ENCODE peak calls at places on chromosome 20, in six cellular contexts. Q is NB4, C is tibial nerve, T is HCT116, I is GM12892, U is lower leg skin. P is an unnamed sample.

GRCh38 chr20:21083825-21084325 is 22.3 kb downstream of the LINC00237 start:
- DNase-seq in Q (peak; percentile 63), C (no peak), T (no peak), I (no peak), U (no peak), P (no peak)

GRCh38 chr20:38321959-38322598 is 18.1 kb downstream of the BPI start:
- DNase-seq in Q (peak; percentile 80), C (no peak), T (peak; percentile 26), I (no peak), U (no peak), P (peak; percentile 42)

GRCh38 chr20:64077094-64077493 is 2.2 kb downstream of the RGS19 start:
- DNase-seq in Q (peak; percentile 94), C (no peak), T (no peak), I (peak; percentile 71), U (no peak), P (no peak)

GRCh38 chr20:62501801-62502495 is 26.2 kb upstream of the GATA5 start:
- DNase-seq in Q (peak; percentile 72), C (no peak), T (no peak), I (peak; percentile 58), U (no peak), P (peak; percentile 86)

GRCh38 chr20:33501000-33501399 is 11.1 kb downstream of the CBFA2T2 start:
- DNase-seq in Q (no peak), C (no peak), T (no peak), I (no peak), U (no peak), P (no peak)

GRCh38 chr20:53981130-53981529 is 89.3 kb downstream of the BCAS1 start:
- DNase-seq in Q (no peak), C (no peak), T (no peak), I (no peak), U (no peak), P (no peak)

GRCh38 chr20:10876558-10876957 is 202.8 kb upstream of the JAG1 start:
- DNase-seq in Q (no peak), C (no peak), T (no peak), I (no peak), U (no peak), P (no peak)

GRCh38 chr20:9319687-9320384 is 194.6 kb upstream of the LAMP5 start:
- DNase-seq in Q (no peak), C (no peak), T (no peak), I (no peak), U (no peak), P (no peak)

GRCh38 chr20:46200582-46201570 is 82.8 kb downstream of the CD40 start:
- DNase-seq in Q (no peak), C (no peak), T (no peak), I (no peak), U (no peak), P (no peak)

GRCh38 chr20:43925215-43925614 is 10.6 kb downstream of the TOX2 start:
- DNase-seq in Q (peak; percentile 78), C (no peak), T (no peak), I (no peak), U (no peak), P (no peak)

GRCh38 chr20:41005361-41005729 is 23.3 kb upstream of the TOP1 start:
- DNase-seq in Q (no peak), C (peak; percentile 77), T (peak; percentile 74), I (no peak), U (peak; percentile 94), P (no peak)

GRCh38 chr20:35008411-35009342 is 53.0 kb downstream of the MYH7B start:
- DNase-seq in Q (no peak), C (peak; percentile 14), T (no peak), I (no peak), U (peak; percentile 43), P (no peak)

GRCh38 chr20:40265872-40266533 is 423.0 kb downstream of the MAFB start:
- DNase-seq in Q (peak; percentile 69), C (no peak), T (no peak), I (no peak), U (no peak), P (peak; percentile 4)

GRCh38 chr20:50546729-50547314 is 36.6 kb downstream of the PTPN1 start:
- DNase-seq in Q (no peak), C (no peak), T (no peak), I (no peak), U (no peak), P (no peak)

GRCh38 chr20:64077876-64078551 is 1.3 kb downstream of the RGS19 start:
- DNase-seq in Q (peak; percentile 94), C (no peak), T (no peak), I (no peak), U (no peak), P (no peak)

GRCh38 chr20:37344506-37345338 is 1.2 kb upstream of the SRC start:
- DNase-seq in Q (no peak), C (no peak), T (no peak), I (peak; percentile 8), U (no peak), P (no peak)

GRCh38 chr20:36644713-36645109 is 1.3 kb downstream of the SLA2 start:
- DNase-seq in Q (no peak), C (no peak), T (no peak), I (no peak), U (no peak), P (no peak)

GRCh38 chr20:14685179-14685578 is 347.8 kb upstream of the FLRT3 start:
- DNase-seq in Q (no peak), C (no peak), T (no peak), I (no peak), U (no peak), P (no peak)

GRCh38 chr20:37189617-37190016 is 10.3 kb upstream of the MROH8 start:
- DNase-seq in Q (no peak), C (no peak), T (no peak), I (no peak), U (no peak), P (no peak)

GRCh38 chr20:32091888-32092346 is 17.6 kb upstream of the TM9SF4 start:
- DNase-seq in Q (peak; percentile 85), C (peak; percentile 65), T (peak; percentile 62), I (peak; percentile 49), U (peak; percentile 58), P (peak; percentile 65)

GRCh38 chr20:25339608-25340007 is 51.0 kb downstream of the ABHD12 start:
- DNase-seq in Q (no peak), C (no peak), T (no peak), I (no peak), U (no peak), P (no peak)

GRCh38 chr20:38386004-38386403 is 39.7 kb downstream of the LBP start:
- DNase-seq in Q (no peak), C (no peak), T (no peak), I (no peak), U (no peak), P (no peak)

GRCh38 chr20:48984575-48985219 is 61.4 kb upstream of the CSE1L start:
- DNase-seq in Q (no peak), C (no peak), T (no peak), I (no peak), U (no peak), P (no peak)

DNA sequence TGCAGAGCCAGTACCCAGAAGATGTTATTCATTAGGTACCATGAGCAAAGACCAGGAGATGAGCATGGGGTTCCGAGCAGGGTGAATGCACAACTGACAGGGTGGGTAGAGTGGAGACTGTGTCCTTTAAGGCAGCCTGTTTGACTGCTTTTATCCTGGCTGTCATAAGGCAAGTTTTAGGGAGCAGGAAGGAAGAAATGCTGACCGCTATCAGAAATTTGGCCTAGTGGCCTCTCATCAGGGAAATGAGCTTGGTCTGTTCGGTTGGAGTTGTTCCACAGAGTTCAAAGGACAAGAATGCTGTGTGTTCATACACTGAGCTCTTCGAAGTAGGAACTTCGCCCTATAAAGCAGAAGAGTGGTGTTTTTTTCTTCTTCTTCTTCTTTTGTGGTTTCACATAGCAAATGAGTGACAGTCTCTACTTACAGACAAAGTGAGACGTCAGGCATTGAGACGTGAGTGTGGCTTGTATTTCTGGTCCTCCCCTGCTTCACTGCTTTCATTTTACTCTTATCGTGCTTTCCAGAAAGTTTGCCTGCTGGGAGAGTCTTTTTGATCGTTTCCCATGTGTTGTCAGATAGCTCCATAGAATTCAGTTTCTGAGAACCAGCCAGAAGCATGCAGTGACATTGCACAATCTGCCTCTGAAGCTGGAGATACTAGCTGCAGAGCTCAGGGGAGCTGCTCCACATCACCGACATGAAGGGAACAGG is at the start of gene CASS4:
- DNase-seq in Q (peak; percentile 84), C (no peak), T (no peak), I (no peak), U (no peak), P (peak; percentile 86)
- TF ChIP-seq POLR2A in Q (no peak), C (no peak), T (no peak), I (no peak), U (no peak), P (peak; percentile 64)

GRCh38 chr20:18077157-18077556 is 19.4 kb upstream of the OVOL2 start:
- DNase-seq in Q (no peak), C (no peak), T (no peak), I (no peak), U (no peak), P (no peak)
- TF ChIP-seq POLR2A in Q (no peak), C (no peak), T (no peak), I (no peak), U (no peak), P (no peak)

GRCh38 chr20:59032023-59032712 is at the start of gene ATP5F1E:
- DNase-seq in Q (peak; percentile 98), C (peak; percentile 94), T (peak; percentile 72), I (peak; percentile 87), U (peak; percentile 93), P (peak; percentile 98)
- TF ChIP-seq POLR2A in Q (peak; percentile 86), C (peak; percentile 85), T (peak; percentile 67), I (peak; percentile 94), U (peak; percentile 79), P (peak; percentile 93)

GRCh38 chr20:325889-326644 is 715 bp downstream of the SOX12 start:
- DNase-seq in Q (peak; percentile 87), C (no peak), T (no peak), I (peak; percentile 43), U (peak; percentile 57), P (peak; percentile 73)

GRCh38 chr20:327946-328563 is 2.7 kb downstream of the SOX12 start:
- DNase-seq in Q (peak; percentile 41), C (no peak), T (no peak), I (no peak), U (no peak), P (no peak)

GRCh38 chr20:326645-327031 is 1.3 kb downstream of the SOX12 start:
- DNase-seq in Q (peak; percentile 71), C (no peak), T (no peak), I (no peak), U (peak; percentile 24), P (peak; percentile 64)

GRCh38 chr20:328596-329324 is 3.4 kb downstream of the SOX12 start:
- DNase-seq in Q (no peak), C (no peak), T (no peak), I (no peak), U (no peak), P (no peak)

GRCh38 chr20:327041-327945 is 1.9 kb downstream of the SOX12 start:
- DNase-seq in Q (peak; percentile 97), C (peak; percentile 73), T (peak; percentile 72), I (peak; percentile 68), U (peak; percentile 66), P (peak; percentile 81)
- TF ChIP-seq POLR2A in Q (peak; percentile 81), C (peak; percentile 35), T (no peak), I (peak; percentile 43), U (no peak), P (peak; percentile 2)

GRCh38 chr20:17905544-17905943 is 63.0 kb downstream of the SNX5 start:
- DNase-seq in Q (no peak), C (no peak), T (no peak), I (no peak), U (no peak), P (no peak)
- TF ChIP-seq POLR2A in Q (no peak), C (no peak), T (no peak), I (no peak), U (no peak), P (no peak)

P was measured in erythroblast.